ENCODE peak calls at places on chromosome X, in seven cellular contexts. One of them, this sample, is unnamed.

GRCh38 chrX:50180073-50180940 is 20.5 kb downstream of the AKAP4 start:
- DNase-seq in uterus: no peak
- DNase-seq in astrocyte: no peak
- DNase-seq in GM23338: peak; percentile 38
- DNase-seq in fibroblast of pulmonary artery: no peak
- DNase-seq in right lobe of liver: no peak
- DNase-seq in fibroblast of lung: no peak
- DNase-seq in this sample: no peak

GRCh38 chrX:42176790-42177189 is 253.4 kb upstream of the CASK start:
- DNase-seq in fibroblast of pulmonary artery: no peak
- DNase-seq in uterus: no peak
- DNase-seq in GM23338: peak; percentile 3
- DNase-seq in right lobe of liver: no peak
- DNase-seq in astrocyte: no peak
- DNase-seq in fibroblast of lung: no peak
- DNase-seq in this sample: no peak

GRCh38 chrX:17057209-17057608 is 110.8 kb downstream of the REPS2 start:
- DNase-seq in GM23338: no peak
- DNase-seq in right lobe of liver: no peak
- DNase-seq in astrocyte: no peak
- DNase-seq in fibroblast of pulmonary artery: no peak
- DNase-seq in fibroblast of lung: no peak
- DNase-seq in uterus: no peak
- DNase-seq in this sample: no peak

GRCh38 chrX:38805294-38806053 is 4.2 kb downstream of the MID1IP1 start:
- DNase-seq in right lobe of liver: peak; percentile 82
- DNase-seq in uterus: peak; percentile 59
- DNase-seq in fibroblast of pulmonary artery: peak; percentile 85
- DNase-seq in astrocyte: peak; percentile 58
- DNase-seq in fibroblast of lung: peak; percentile 87
- DNase-seq in GM23338: peak; percentile 42
- DNase-seq in this sample: peak; percentile 84

GRCh38 chrX:37921758-37922157 is 74.4 kb upstream of the DYNLT3 start:
- DNase-seq in GM23338: no peak
- DNase-seq in fibroblast of pulmonary artery: peak; percentile 39
- DNase-seq in astrocyte: peak; percentile 82
- DNase-seq in right lobe of liver: no peak
- DNase-seq in uterus: no peak
- DNase-seq in fibroblast of lung: peak; percentile 8
- DNase-seq in this sample: peak; percentile 26

GRCh38 chrX:40310016-40310415 is 212.3 kb upstream of the BCOR start:
- DNase-seq in uterus: no peak
- DNase-seq in astrocyte: no peak
- DNase-seq in GM23338: no peak
- DNase-seq in right lobe of liver: no peak
- DNase-seq in fibroblast of pulmonary artery: no peak
- DNase-seq in fibroblast of lung: no peak
- DNase-seq in this sample: no peak

GRCh38 chrX:1178580-1179057 is 33.8 kb downstream of the CRLF2 start:
- DNase-seq in uterus: no peak
- DNase-seq in GM23338: peak; percentile 25
- DNase-seq in right lobe of liver: no peak
- DNase-seq in fibroblast of pulmonary artery: peak; percentile 1
- DNase-seq in fibroblast of lung: no peak
- DNase-seq in astrocyte: no peak
- DNase-seq in this sample: peak; percentile 6

GRCh38 chrX:78527263-78527662 is 131.9 kb downstream of the RTL3 start:
- DNase-seq in fibroblast of lung: no peak
- DNase-seq in uterus: no peak
- DNase-seq in GM23338: no peak
- DNase-seq in fibroblast of pulmonary artery: peak; percentile 17
- DNase-seq in right lobe of liver: no peak
- DNase-seq in astrocyte: peak; percentile 41
- DNase-seq in this sample: no peak

GRCh38 chrX:10722804-10723364 is 102.5 kb upstream of the MID1 start:
- DNase-seq in uterus: peak; percentile 84
- DNase-seq in GM23338: peak; percentile 71
- DNase-seq in astrocyte: peak; percentile 13
- DNase-seq in fibroblast of pulmonary artery: peak; percentile 67
- DNase-seq in right lobe of liver: no peak
- DNase-seq in fibroblast of lung: peak; percentile 79
- DNase-seq in this sample: peak; percentile 78

DNA sequence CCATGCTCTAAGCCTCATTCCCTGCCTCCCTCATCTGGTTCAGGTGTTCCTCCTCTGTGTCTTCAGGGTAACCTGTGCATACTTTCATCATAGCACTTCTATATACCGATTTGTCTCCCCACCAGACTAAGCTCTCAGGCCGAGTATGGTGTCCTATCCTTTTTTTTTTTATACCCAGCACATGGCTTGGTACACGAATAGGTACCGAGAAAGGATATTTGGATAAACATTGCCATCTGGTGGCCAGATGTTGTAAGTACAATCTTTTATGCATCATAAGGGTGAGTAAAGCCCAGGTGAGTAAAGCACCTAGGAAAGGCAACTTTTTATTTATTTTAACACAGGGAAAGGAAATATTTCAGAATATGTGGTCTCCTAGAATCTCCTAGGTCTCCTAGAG is 68.4 kb downstream of the MID2 start:
- DNase-seq in GM23338: peak; percentile 68
- DNase-seq in uterus: no peak
- DNase-seq in right lobe of liver: no peak
- DNase-seq in fibroblast of pulmonary artery: peak; percentile 62
- DNase-seq in astrocyte: peak; percentile 16
- DNase-seq in fibroblast of lung: peak; percentile 57
- DNase-seq in this sample: peak; percentile 61
- TF ChIP-seq CTCF in GM23338: peak; percentile 63
- TF ChIP-seq CTCF in uterus: peak; percentile 55
- TF ChIP-seq CTCF in right lobe of liver: peak; percentile 66
- TF ChIP-seq CTCF in fibroblast of pulmonary artery: peak; percentile 35
- TF ChIP-seq CTCF in astrocyte: peak; percentile 23
- TF ChIP-seq CTCF in fibroblast of lung: peak; percentile 39
- TF ChIP-seq CTCF in this sample: peak; percentile 45

GRCh38 chrX:115047181-115047580 is 29.8 kb upstream of the IL13RA2 start:
- DNase-seq in fibroblast of pulmonary artery: no peak
- DNase-seq in astrocyte: peak; percentile 45
- DNase-seq in uterus: no peak
- DNase-seq in GM23338: no peak
- DNase-seq in right lobe of liver: no peak
- DNase-seq in fibroblast of lung: peak; percentile 2
- DNase-seq in this sample: no peak
- H3K4me3 ChIP-seq in fibroblast of pulmonary artery: no peak overlapping the region
- H3K4me3 ChIP-seq in astrocyte: no peak overlapping the region
- H3K4me3 ChIP-seq in uterus: no peak overlapping the region
- H3K4me3 ChIP-seq in GM23338: no peak overlapping the region
- H3K4me3 ChIP-seq in right lobe of liver: no peak overlapping the region
- H3K4me3 ChIP-seq in fibroblast of lung: no peak overlapping the region
- H3K4me3 ChIP-seq in this sample: no peak overlapping the region

DNA sequence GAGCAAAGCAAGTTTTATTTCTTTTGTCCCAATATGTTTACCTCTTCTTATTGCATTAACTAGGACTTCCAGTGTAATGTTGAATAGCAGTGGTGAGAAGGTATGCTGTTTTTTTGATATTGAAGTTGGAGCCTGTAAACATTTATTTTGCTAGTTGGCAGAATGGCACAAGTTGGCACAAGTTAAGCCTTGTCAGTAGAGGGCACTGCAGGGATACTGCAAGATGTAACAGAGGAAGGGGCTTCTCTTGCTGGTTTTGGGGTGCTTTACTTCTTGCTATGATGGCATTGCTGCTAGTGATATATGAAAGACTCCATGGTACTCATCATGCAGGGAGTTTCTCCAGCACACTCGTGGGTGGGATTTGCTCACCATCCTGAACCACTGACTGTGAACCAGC is 327.3 kb upstream of the ARX start:
- DNase-seq in fibroblast of pulmonary artery: no peak
- DNase-seq in uterus: no peak
- DNase-seq in fibroblast of lung: no peak
- DNase-seq in right lobe of liver: no peak
- DNase-seq in astrocyte: no peak
- DNase-seq in GM23338: peak; percentile 24
- DNase-seq in this sample: no peak
- TF ChIP-seq CTCF in fibroblast of pulmonary artery: no peak
- TF ChIP-seq CTCF in uterus: no peak
- TF ChIP-seq CTCF in fibroblast of lung: no peak
- TF ChIP-seq CTCF in right lobe of liver: no peak
- TF ChIP-seq CTCF in astrocyte: no peak
- TF ChIP-seq CTCF in GM23338: peak; percentile 40
- TF ChIP-seq CTCF in this sample: no peak

GRCh38 chrX:2402361-2402690 is 98.5 kb downstream of the DHRSX start:
- DNase-seq in right lobe of liver: no peak
- DNase-seq in astrocyte: no peak
- DNase-seq in GM23338: no peak
- DNase-seq in fibroblast of lung: no peak
- DNase-seq in uterus: no peak
- DNase-seq in fibroblast of pulmonary artery: no peak
- DNase-seq in this sample: no peak
- H3K4me3 ChIP-seq in right lobe of liver: no peak overlapping the region
- H3K4me3 ChIP-seq in astrocyte: peak overlapping the region; percentile 33
- H3K4me3 ChIP-seq in GM23338: no peak overlapping the region
- H3K4me3 ChIP-seq in fibroblast of lung: no peak overlapping the region
- H3K4me3 ChIP-seq in uterus: no peak overlapping the region
- H3K4me3 ChIP-seq in fibroblast of pulmonary artery: no peak overlapping the region
- H3K4me3 ChIP-seq in this sample: no peak overlapping the region

DNA sequence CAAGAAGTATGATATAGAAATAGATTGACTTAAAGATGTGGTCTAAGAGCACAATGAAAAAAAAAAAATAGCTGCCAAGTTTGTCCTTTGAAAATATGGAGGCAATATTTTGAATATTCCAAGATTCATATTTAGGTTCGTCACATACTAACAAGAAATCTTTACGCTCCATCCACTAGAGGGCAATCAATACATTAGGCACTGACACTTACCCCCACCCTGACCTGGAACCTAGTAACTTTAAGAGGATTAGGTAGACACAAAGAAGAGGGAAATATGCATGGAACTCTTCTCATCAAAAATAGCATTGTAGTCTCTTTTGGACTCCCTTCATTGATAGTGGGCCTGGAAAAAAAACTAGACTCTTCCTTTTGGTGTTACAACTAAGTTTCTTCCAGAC is 1108.1 kb downstream of the PCDH19 start:
- DNase-seq in astrocyte: no peak
- DNase-seq in right lobe of liver: no peak
- DNase-seq in fibroblast of lung: no peak
- DNase-seq in GM23338: peak; percentile 49
- DNase-seq in fibroblast of pulmonary artery: peak; percentile 0
- DNase-seq in uterus: no peak
- DNase-seq in this sample: peak; percentile 0
- TF ChIP-seq CTCF in astrocyte: no peak
- TF ChIP-seq CTCF in right lobe of liver: peak; percentile 51
- TF ChIP-seq CTCF in fibroblast of lung: no peak
- TF ChIP-seq CTCF in GM23338: peak; percentile 64
- TF ChIP-seq CTCF in fibroblast of pulmonary artery: no peak
- TF ChIP-seq CTCF in uterus: no peak
- TF ChIP-seq CTCF in this sample: no peak

GRCh38 chrX:54359408-54359807 is 1.6 kb upstream of the WNK3 start:
- DNase-seq in right lobe of liver: no peak
- DNase-seq in GM23338: no peak
- DNase-seq in fibroblast of pulmonary artery: no peak
- DNase-seq in astrocyte: no peak
- DNase-seq in uterus: no peak
- DNase-seq in fibroblast of lung: no peak
- DNase-seq in this sample: no peak
- H3K4me3 ChIP-seq in right lobe of liver: no peak overlapping the region
- H3K4me3 ChIP-seq in GM23338: peak overlapping the region; percentile 57
- H3K4me3 ChIP-seq in fibroblast of pulmonary artery: no peak overlapping the region
- H3K4me3 ChIP-seq in astrocyte: peak overlapping the region; percentile 55
- H3K4me3 ChIP-seq in uterus: no peak overlapping the region
- H3K4me3 ChIP-seq in fibroblast of lung: no peak overlapping the region
- H3K4me3 ChIP-seq in this sample: peak overlapping the region; percentile 63

DNA sequence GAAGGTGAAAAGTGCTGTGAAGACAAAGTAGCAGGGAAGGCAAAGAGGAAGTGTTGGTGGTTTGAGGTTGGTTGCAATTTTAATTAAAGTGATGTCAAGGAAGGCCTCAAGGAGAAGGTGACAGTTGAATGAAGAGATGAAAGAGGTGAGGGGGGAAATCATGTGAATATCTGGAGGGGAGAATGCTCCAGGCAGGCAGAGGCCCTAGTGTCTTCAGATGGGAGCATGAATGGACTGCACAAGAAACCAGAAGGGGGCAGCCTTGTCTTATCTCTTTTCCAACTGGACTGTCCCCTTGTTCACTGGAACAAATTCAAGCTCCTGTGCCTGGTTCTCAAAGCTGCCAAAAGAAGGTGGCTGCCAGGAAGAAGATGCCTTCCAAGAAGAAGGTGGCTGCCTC is 68.4 kb downstream of the MAOB start:
- DNase-seq in fibroblast of pulmonary artery: peak; percentile 14
- DNase-seq in fibroblast of lung: peak; percentile 29
- DNase-seq in GM23338: peak; percentile 61
- DNase-seq in uterus: no peak
- DNase-seq in astrocyte: no peak
- DNase-seq in right lobe of liver: no peak
- DNase-seq in this sample: peak; percentile 5
- TF ChIP-seq CTCF in fibroblast of pulmonary artery: peak; percentile 9
- TF ChIP-seq CTCF in fibroblast of lung: peak; percentile 27
- TF ChIP-seq CTCF in GM23338: peak; percentile 42
- TF ChIP-seq CTCF in uterus: no peak
- TF ChIP-seq CTCF in astrocyte: peak; percentile 3
- TF ChIP-seq CTCF in right lobe of liver: peak; percentile 28
- TF ChIP-seq CTCF in this sample: peak; percentile 17

GRCh38 chrX:101931104-101931493 is 728 bp downstream of the ZMAT1 start:
- DNase-seq in fibroblast of pulmonary artery: no peak
- DNase-seq in fibroblast of lung: no peak
- DNase-seq in GM23338: peak; percentile 44
- DNase-seq in astrocyte: no peak
- DNase-seq in uterus: no peak
- DNase-seq in right lobe of liver: no peak
- DNase-seq in this sample: no peak
- H3K4me3 ChIP-seq in fibroblast of pulmonary artery: peak overlapping the region; percentile 44
- H3K4me3 ChIP-seq in fibroblast of lung: peak overlapping the region; percentile 25
- H3K4me3 ChIP-seq in GM23338: peak overlapping the region; percentile 69
- H3K4me3 ChIP-seq in astrocyte: no peak overlapping the region
- H3K4me3 ChIP-seq in uterus: peak overlapping the region; percentile 66
- H3K4me3 ChIP-seq in right lobe of liver: peak overlapping the region; percentile 65
- H3K4me3 ChIP-seq in this sample: peak overlapping the region; percentile 53